ENCODE peak calls at places on chromosomes 1 and 21, in six cellular contexts. R, S, D, O, A and G are unnamed samples. For H3K4me1, the result is how much of the 10 kb centered on the place peaks cover.

GRCh38 chr1:12654657-12655056 is 10.8 kb downstream of the AADACL4 start:
- DNase-seq in R (no peak), S (no peak), D (no peak), O (no peak), A (no peak), G (no peak)

GRCh38 chr1:113980120-113980519 is 846 bp downstream of the OLFML3 start:
- DNase-seq in R (peak), S (peak), D (peak), O (no peak), A (peak), G (no peak)

GRCh38 chr1:98677288-98677687 is 15.8 kb downstream of the SNX7 start:
- DNase-seq in R (no peak), S (no peak), D (no peak), O (peak), A (peak), G (no peak)

GRCh38 chr1:96374076-96374762 is 347.4 kb upstream of the PTBP2 start:
- DNase-seq in R (no peak), S (no peak), D (no peak), O (no peak), A (peak), G (no peak)

GRCh38 chr1:28247603-28248272 is 11.6 kb upstream of the SESN2 start:
- DNase-seq in R (no peak), S (no peak), D (no peak), O (no peak), A (no peak), G (no peak)

GRCh38 chr1:33970148-33970825 is 106.4 kb downstream of the HMGB4 start:
- DNase-seq in R (no peak), S (no peak), D (no peak), O (no peak), A (no peak), G (no peak)

GRCh38 chr1:212701910-212702309 is 2.3 kb upstream of the BATF3 start:
- DNase-seq in R (no peak), S (no peak), D (no peak), O (no peak), A (no peak), G (no peak)

GRCh38 chr1:87902830-87903614 is 574.3 kb downstream of the LMO4 start:
- DNase-seq in R (no peak), S (no peak), D (no peak), O (no peak), A (peak), G (no peak)

GRCh38 chr21:42737969-42738590 is 84.7 kb downstream of the PDE9A start:
- DNase-seq in R (peak), S (no peak), D (no peak), O (peak), A (no peak), G (no peak)

GRCh38 chr1:218226005-218226404 is 59.1 kb upstream of the RRP15 start:
- DNase-seq in R (no peak), S (no peak), D (no peak), O (no peak), A (no peak), G (no peak)

GRCh38 chr21:33402011-33402979 is 918 bp upstream of the IFNGR2 start:
- DNase-seq in R (peak), S (peak), D (peak), O (peak), A (peak), G (no peak)

GRCh38 chr21:45074818-45075605 is 632 bp downstream of the ADARB1 start:
- DNase-seq in R (peak), S (no peak), D (no peak), O (no peak), A (peak), G (no peak)

GRCh38 chr1:208979776-208980175 is 603.7 kb upstream of the CAMK1G start:
- DNase-seq in R (no peak), S (no peak), D (no peak), O (no peak), A (peak), G (no peak)

GRCh38 chr1:229230893-229231753 is 39.8 kb upstream of the RAB4A start:
- DNase-seq in R (no peak), S (no peak), D (no peak), O (no peak), A (peak), G (no peak)

GRCh38 chr1:81717230-81717629 is 83.5 kb upstream of the ADGRL2 start:
- DNase-seq in R (no peak), S (no peak), D (no peak), O (peak), A (no peak), G (no peak)

GRCh38 chr1:209618756-209619420 is 33.3 kb downstream of the LAMB3 start:
- DNase-seq in R (no peak), S (no peak), D (no peak), O (peak), A (no peak), G (no peak)

GRCh38 chr1:10042746-10043145 is 10.0 kb downstream of the UBE4B start:
- DNase-seq in R (no peak), S (no peak), D (no peak), O (no peak), A (no peak), G (no peak)
- TF ChIP-seq CTCF in R (no peak), S (no peak), D (no peak), O (no peak), A (no peak), G (no peak)

GRCh38 chr1:109277434-109278204 is 5.3 kb downstream of the PSRC1 start:
- DNase-seq in R (peak), S (peak), D (peak), O (peak), A (peak), G (peak)
- H3K4me1 ChIP-seq in R (half or more), S (under half), D (under half), O (under half), A (under half), G (under half)

GRCh38 chr21:36429672-36430546 is 44.7 kb downstream of the CHAF1B start:
- DNase-seq in R (peak), S (peak), D (peak), O (peak), A (peak), G (peak)
- TF ChIP-seq CTCF in R (no peak), S (peak), D (peak), O (no peak), A (no peak), G (no peak)

GRCh38 chr1:232594018-232594502 is 35.9 kb downstream of the SIPA1L2 start:
- DNase-seq in R (no peak), S (no peak), D (no peak), O (no peak), A (peak), G (no peak)
- H3K4me1 ChIP-seq in R (under half), S (under half), D (under half), O (under half), A (under half), G (half or more)